ENCODE peak calls at places on chromosomes 3 and 15, in nine cellular contexts. U is cardiac muscle cell; V is suprapubic skin; Z is endothelial cell of umbilical vein; P is effector memory CD4-positive, alpha-beta T cell; N is colonic mucosa; Q is tibial artery; T is naive thymus-derived CD4-positive, alpha-beta T cell; C is H1. E is an unnamed sample.

GRCh38 chr3:24185738-24186384 is 240.8 kb downstream of the NR1D2 start:
- DNase-seq in P (no peak), N (peak; percentile 26), U (peak; percentile 66), V (no peak), Z (peak; percentile 67), Q (no peak), T (peak; percentile 10), C (peak; percentile 65), E (peak; percentile 41)

GRCh38 chr3:45127130-45127822 is 18.9 kb downstream of the CDCP1 start:
- DNase-seq in U (no peak), V (no peak), Z (no peak), P (no peak), Q (no peak), T (no peak), C (no peak), N (no peak), E (no peak)

GRCh38 chr3:149828390-149828789 is 15.4 kb downstream of the RNF13 start:
- DNase-seq in T (no peak), C (no peak), Z (no peak), N (no peak), U (no peak), Q (no peak), P (no peak), V (no peak), E (no peak)

GRCh38 chr3:191136347-191136746 is 62.7 kb upstream of the OSTN start:
- DNase-seq in T (no peak), V (no peak), Z (peak; percentile 63), C (no peak), U (peak; percentile 7), P (no peak), N (no peak), Q (no peak), E (peak; percentile 27)

GRCh38 chr3:120438971-120439370 is 11.8 kb downstream of the FSTL1 start:
- DNase-seq in T (no peak), Z (peak; percentile 95), C (no peak), Q (peak; percentile 60), N (peak; percentile 69), U (no peak), V (no peak), P (no peak), E (no peak)

GRCh38 chr15:99449514-99449913 is 116.3 kb upstream of the MEF2A start:
- DNase-seq in N (no peak), Q (no peak), U (no peak), C (no peak), Z (no peak), T (no peak), V (no peak), P (no peak), E (no peak)

GRCh38 chr3:102736961-102737304 is 302.1 kb downstream of the ZPLD1 start:
- DNase-seq in N (no peak), C (no peak), P (no peak), Q (no peak), V (no peak), T (no peak), Z (no peak), U (no peak), E (no peak)

GRCh38 chr3:3448468-3448867 is 269.0 kb upstream of the CRBN start:
- DNase-seq in T (no peak), V (no peak), P (no peak), U (no peak), Z (no peak), C (no peak), N (no peak), Q (no peak), E (no peak)

GRCh38 chr3:120596853-120597223 is 702 bp downstream of the NDUFB4 start:
- DNase-seq in Q (no peak), U (no peak), T (no peak), N (no peak), V (no peak), Z (no peak), C (no peak), P (no peak), E (no peak)

GRCh38 chr3:156611870-156612494 is 57.1 kb upstream of the SSR3 start:
- DNase-seq in T (no peak), C (no peak), V (no peak), Z (no peak), P (no peak), Q (no peak), N (no peak), U (no peak), E (no peak)

GRCh38 chr15:60423540-60423939 is 25.8 kb upstream of the ANXA2 start:
- DNase-seq in U (peak; percentile 75), N (no peak), V (no peak), P (no peak), Q (no peak), T (no peak), Z (peak; percentile 64), C (no peak), E (no peak)

GRCh38 chr15:73240864-73241499 is 127.8 kb downstream of the HCN4 start:
- DNase-seq in N (peak; percentile 82), T (peak; percentile 53), Z (peak; percentile 66), P (peak; percentile 32), U (peak; percentile 70), C (peak; percentile 89), Q (peak; percentile 74), V (no peak), E (peak; percentile 58)

GRCh38 chr3:65439641-65440040 is 599.1 kb downstream of the MAGI1 start:
- DNase-seq in P (no peak), Z (peak; percentile 59), U (peak; percentile 75), V (no peak), Q (no peak), C (peak; percentile 59), T (no peak), N (peak; percentile 36), E (peak; percentile 41)

DNA sequence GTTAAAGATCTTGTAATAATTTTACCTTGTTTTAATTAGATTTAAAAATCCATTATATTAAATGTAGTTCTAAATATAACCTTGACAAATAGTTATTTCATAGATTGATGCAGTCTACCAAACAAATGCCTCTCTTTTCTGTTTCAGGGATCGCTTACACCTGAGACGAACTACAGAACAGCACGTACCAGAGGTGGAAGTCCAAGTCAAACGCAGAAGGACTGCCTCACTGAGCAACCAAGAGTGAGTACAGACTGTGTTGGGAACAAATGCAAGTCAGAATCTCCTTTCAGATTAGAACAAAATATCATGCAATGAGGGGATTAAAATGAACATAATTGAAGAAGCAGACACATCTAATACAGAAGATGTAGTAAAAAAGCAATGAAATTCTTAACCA is 7.2 kb downstream of the SNRPN start:
- DNase-seq in N (no peak), Q (no peak), T (no peak), P (no peak), V (no peak), C (no peak), U (no peak), Z (no peak), E (no peak)
- H3K4me3 ChIP-seq in N (no peak overlapping the region), Q (no peak overlapping the region), T (no peak overlapping the region), P (no peak overlapping the region), V (no peak overlapping the region), C (no peak overlapping the region), U (no peak overlapping the region), Z (no peak overlapping the region), E (no peak overlapping the region)

DNA sequence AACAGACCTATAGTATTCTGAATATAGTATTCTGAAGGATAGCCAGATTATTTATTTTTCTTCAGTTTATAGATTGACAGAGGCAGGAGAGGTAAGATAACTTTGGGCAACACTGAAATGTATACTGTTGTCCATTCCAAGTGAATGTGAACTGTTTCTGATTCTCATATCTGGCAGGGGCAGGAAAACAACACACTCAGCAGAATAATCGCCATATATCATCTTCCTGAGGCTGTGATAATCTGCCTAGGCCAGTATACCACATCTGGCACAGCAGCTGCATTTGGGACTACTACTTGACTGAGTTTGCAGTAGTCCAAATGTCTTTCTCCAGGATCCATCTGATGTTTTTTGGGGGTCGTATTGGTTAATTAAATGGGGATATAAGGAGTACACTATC is 22.4 kb upstream of the SETD2 start:
- DNase-seq in U (no peak), V (no peak), C (no peak), P (no peak), Q (no peak), Z (no peak), N (no peak), T (no peak), E (no peak)
- H3K27ac ChIP-seq in U (no peak overlapping the region), V (no peak overlapping the region), C (no peak overlapping the region), P (no peak overlapping the region), Q (no peak overlapping the region), Z (no peak overlapping the region), N (no peak overlapping the region), T (no peak overlapping the region), E (no peak overlapping the region)

GRCh38 chr15:89802986-89803820 is 11.4 kb downstream of the ANPEP start:
- DNase-seq in C (no peak), Q (no peak), T (no peak), P (no peak), N (no peak), V (peak; percentile 50), Z (no peak), U (no peak), E (no peak)

GRCh38 chr15:89802231-89802928 is 12.3 kb downstream of the ANPEP start:
- DNase-seq in Z (peak; percentile 66), U (no peak), V (peak; percentile 60), P (no peak), C (no peak), Q (no peak), T (no peak), N (no peak), E (no peak)

GRCh38 chr15:89805241-89806216 is 9.1 kb downstream of the ANPEP start:
- DNase-seq in Q (no peak), V (peak; percentile 51), T (no peak), N (no peak), U (no peak), C (no peak), P (no peak), Z (no peak), E (no peak)

GRCh38 chr15:89806217-89806564 is 8.5 kb downstream of the ANPEP start:
- DNase-seq in P (no peak), U (no peak), V (peak; percentile 45), N (no peak), Q (no peak), C (no peak), Z (no peak), T (no peak), E (no peak)

DNA sequence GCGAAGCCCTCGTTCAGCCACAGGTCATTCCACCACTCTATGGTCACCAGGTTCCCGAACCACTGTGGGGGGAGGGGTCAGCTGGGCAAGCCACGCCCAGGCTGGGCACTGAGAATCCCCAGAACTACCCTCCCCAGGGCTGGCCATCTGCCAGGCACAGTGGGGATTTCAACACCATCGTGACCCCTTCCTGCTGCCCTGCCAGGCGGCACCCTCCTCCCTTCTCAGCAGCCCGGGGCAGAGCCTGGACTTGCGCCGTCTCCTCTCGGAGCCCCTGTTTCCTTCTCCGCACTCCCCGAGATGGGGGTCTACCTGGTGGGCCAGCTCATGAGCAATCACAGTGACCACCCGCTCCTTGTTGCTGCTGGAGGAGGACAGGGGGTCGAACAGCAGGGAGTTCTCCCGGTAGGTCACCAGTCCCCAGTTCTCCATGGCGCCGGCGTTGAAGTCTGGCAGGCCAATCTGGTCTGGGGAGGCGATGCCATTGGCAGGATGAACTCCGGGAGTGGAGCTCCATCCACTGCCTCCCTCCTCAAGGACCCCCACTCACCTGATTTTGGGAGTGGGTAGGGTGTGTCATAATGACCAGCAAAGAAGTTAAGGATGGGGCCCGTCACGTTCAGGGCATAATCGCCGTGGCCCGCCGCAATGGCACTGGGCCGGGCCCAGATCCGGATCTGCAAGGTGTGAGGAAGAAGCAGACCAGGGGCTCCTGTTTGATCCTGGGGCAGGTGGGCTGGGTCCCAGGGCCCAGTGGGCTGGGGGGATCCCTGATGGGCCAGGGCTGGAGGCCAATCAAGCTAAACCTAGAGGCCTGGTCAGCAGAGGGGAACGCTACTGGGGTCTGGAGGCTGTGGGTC is 10.5 kb downstream of the ANPEP start:
- DNase-seq in T (no peak), P (no peak), N (no peak), C (no peak), Q (no peak), U (no peak), Z (no peak), V (peak; percentile 66), E (no peak)
- H3K36me3 ChIP-seq in T (no peaks in the 10 kb centered on the region), P (no peaks in the 10 kb centered on the region), N (no peaks in the 10 kb centered on the region), C (no peaks in the 10 kb centered on the region), Q (no peaks in the 10 kb centered on the region), U (no peaks in the 10 kb centered on the region), Z (peaks cover 23% of the 10 kb centered on the region), V (peaks cover 62% of the 10 kb centered on the region), E (no peaks in the 10 kb centered on the region)

GRCh38 chr3:141323936-141324704 is 44.2 kb upstream of the ZBTB38 start:
- DNase-seq in Q (no peak), C (no peak), N (no peak), P (no peak), U (no peak), T (no peak), Z (no peak), V (no peak), E (no peak)
- H3K4me3 ChIP-seq in Q (no peak overlapping the region), C (no peak overlapping the region), N (peak overlapping the region; percentile 0), P (no peak overlapping the region), U (no peak overlapping the region), T (no peak overlapping the region), Z (no peak overlapping the region), V (no peak overlapping the region), E (no peak overlapping the region)

E was measured in iPS DF 6.9.